ENCODE peak calls at places on chromosome 7, in nine cellular contexts. V is esophagus squamous epithelium, T is A549, G is AG10803, H is nephron progenitor cell, B is mesothelial cell of epicardium, U is OCI-LY7, X is astrocyte of the spinal cord, E is B cell. A is an unnamed sample.

GRCh38 chr7:27247000-27247399 is 4.4 kb downstream of the EVX1 start:
- DNase-seq in T (no peak), V (no peak), G (no peak), E (no peak), X (no peak), H (no peak), U (no peak), B (no peak), A (no peak)

GRCh38 chr7:134293029-134293740 is 23.5 kb downstream of the SLC35B4 start:
- DNase-seq in H (no peak), V (peak), B (no peak), U (peak), X (no peak), E (peak), T (no peak), G (no peak), A (no peak)

GRCh38 chr7:127713006-127713405 is 61.0 kb downstream of the SND1 start:
- DNase-seq in T (no peak), X (no peak), G (no peak), U (no peak), B (no peak), H (no peak), V (no peak), E (no peak), A (no peak)

GRCh38 chr7:32518534-32519140 is 23.3 kb downstream of the AVL9 start:
- DNase-seq in X (peak), T (peak), U (peak), B (no peak), G (no peak), H (no peak), V (no peak), E (no peak), A (no peak)

GRCh38 chr7:153835712-153836265 is 216.4 kb upstream of the DPP6 start:
- DNase-seq in B (no peak), H (no peak), T (no peak), G (no peak), X (no peak), V (no peak), E (no peak), U (no peak), A (no peak)

GRCh38 chr7:108459922-108460551 is 3.8 kb upstream of the NRCAM start:
- DNase-seq in G (peak), T (peak), E (peak), U (peak), B (no peak), X (peak), H (no peak), V (no peak), A (no peak)

GRCh38 chr7:23544913-23545354 is 13.2 kb upstream of the TRA2A start:
- DNase-seq in G (peak), U (peak), E (no peak), X (peak), V (no peak), T (peak), H (no peak), B (no peak), A (no peak)

GRCh38 chr7:92137531-92137930 is 3.3 kb upstream of the CYP51A1 start:
- DNase-seq in E (no peak), B (peak), H (peak), V (no peak), U (no peak), G (no peak), T (no peak), X (no peak), A (no peak)

GRCh38 chr7:23333671-23334246 is 34.6 kb downstream of the MALSU1 start:
- DNase-seq in V (no peak), T (peak), H (no peak), E (no peak), G (peak), B (no peak), X (peak), U (no peak), A (no peak)

GRCh38 chr7:110948280-110948679 is 142.6 kb upstream of the LRRN3 start:
- DNase-seq in B (no peak), U (no peak), G (no peak), H (no peak), V (no peak), X (no peak), T (no peak), E (no peak), A (no peak)

GRCh38 chr7:158734861-158735260 is 30.3 kb upstream of the NCAPG2 start:
- DNase-seq in T (no peak), E (no peak), H (no peak), B (no peak), X (peak), U (no peak), V (no peak), G (peak), A (no peak)

GRCh38 chr7:158732483-158733219 is 28.0 kb upstream of the NCAPG2 start:
- DNase-seq in U (no peak), B (no peak), H (no peak), T (no peak), V (no peak), G (no peak), X (no peak), E (no peak), A (no peak)

GRCh38 chr7:158733220-158733519 is 28.6 kb upstream of the NCAPG2 start:
- DNase-seq in V (no peak), E (no peak), U (no peak), G (no peak), H (no peak), X (no peak), B (no peak), T (no peak), A (no peak)

GRCh38 chr7:158735935-158736334 is 31.3 kb upstream of the NCAPG2 start:
- DNase-seq in X (no peak), E (no peak), U (no peak), G (no peak), V (no peak), T (no peak), B (no peak), H (no peak), A (no peak)

GRCh38 chr7:158733762-158734494 is 29.3 kb upstream of the NCAPG2 start:
- DNase-seq in E (no peak), G (no peak), V (no peak), H (no peak), U (no peak), X (no peak), T (no peak), B (no peak), A (no peak)
- TF ChIP-seq CTCF in E (no peak), G (no peak), V (no peak), H (no peak), U (peak), X (no peak), T (peak), B (no peak), A (no peak)

GRCh38 chr7:17941171-17941490 is 837 bp upstream of the SNX13 start:
- DNase-seq in U (peak), H (no peak), B (no peak), V (no peak), X (peak), T (peak), E (peak), G (no peak), A (no peak)
- TF ChIP-seq CTCF in U (peak), H (no peak), B (no peak), V (no peak), X (no peak), T (no peak), E (no peak), G (peak), A (no peak)

GRCh38 chr7:26233902-26234511 is 32.5 kb downstream of the CBX3 start:
- DNase-seq in H (no peak), X (no peak), T (no peak), E (no peak), U (no peak), G (no peak), B (no peak), V (no peak), A (no peak)
- TF ChIP-seq CTCF in H (no peak), X (no peak), T (no peak), E (no peak), U (peak), G (no peak), B (no peak), V (no peak), A (no peak)

DNA sequence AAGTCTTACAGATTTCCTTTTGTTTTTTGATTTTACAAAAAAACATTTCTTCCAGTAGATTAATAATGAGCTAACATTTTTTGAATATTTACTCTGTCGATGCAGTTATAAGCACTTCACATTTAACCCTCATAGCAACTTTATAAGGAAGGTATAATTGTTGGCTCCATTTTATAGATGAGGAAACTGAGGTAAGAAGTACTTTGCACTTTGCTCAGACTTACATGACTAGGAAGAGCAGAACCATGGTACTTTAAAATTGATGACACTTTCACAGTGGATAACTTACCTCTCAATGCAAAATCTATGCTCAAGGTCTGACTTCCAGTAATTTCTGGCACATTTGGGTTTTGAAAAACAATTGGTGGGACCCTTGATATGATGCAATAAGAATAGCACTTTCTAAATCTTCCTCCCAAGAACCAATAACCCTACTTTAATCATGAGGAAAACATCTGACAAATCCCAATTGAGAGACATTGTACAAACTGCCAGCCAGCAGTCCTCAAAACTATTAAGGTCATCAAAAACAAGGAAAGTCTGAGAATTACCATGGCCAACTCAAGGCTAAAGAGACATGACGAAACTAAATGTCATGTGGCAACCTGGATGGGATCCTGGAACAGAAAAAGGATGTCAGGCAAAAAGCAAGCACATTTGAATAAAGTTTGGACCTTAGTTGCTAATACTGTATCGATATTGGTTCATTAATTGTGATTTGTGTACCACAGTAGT is 72.6 kb downstream of the RALA start:
- DNase-seq in H (no peak), B (no peak), U (no peak), G (peak), E (no peak), T (no peak), V (no peak), X (no peak), A (no peak)
- TF ChIP-seq CTCF in H (no peak), B (no peak), U (no peak), G (no peak), E (no peak), T (no peak), V (no peak), X (no peak), A (no peak)

GRCh38 chr7:101397770-101398324 is 35.2 kb downstream of the COL26A1 start:
- DNase-seq in H (no peak), T (no peak), G (no peak), U (no peak), B (no peak), E (no peak), X (no peak), V (no peak), A (no peak)
- TF ChIP-seq CTCF in H (no peak), T (no peak), G (no peak), U (peak), B (no peak), E (no peak), X (no peak), V (no peak), A (no peak)

GRCh38 chr7:78985509-78985908 is 468.0 kb downstream of the MAGI2 start:
- DNase-seq in G (no peak), B (no peak), H (no peak), U (no peak), V (no peak), T (peak), E (no peak), X (no peak), A (no peak)
- TF ChIP-seq CTCF in G (no peak), B (no peak), H (no peak), U (no peak), V (no peak), T (no peak), E (no peak), X (no peak), A (no peak)

DNA sequence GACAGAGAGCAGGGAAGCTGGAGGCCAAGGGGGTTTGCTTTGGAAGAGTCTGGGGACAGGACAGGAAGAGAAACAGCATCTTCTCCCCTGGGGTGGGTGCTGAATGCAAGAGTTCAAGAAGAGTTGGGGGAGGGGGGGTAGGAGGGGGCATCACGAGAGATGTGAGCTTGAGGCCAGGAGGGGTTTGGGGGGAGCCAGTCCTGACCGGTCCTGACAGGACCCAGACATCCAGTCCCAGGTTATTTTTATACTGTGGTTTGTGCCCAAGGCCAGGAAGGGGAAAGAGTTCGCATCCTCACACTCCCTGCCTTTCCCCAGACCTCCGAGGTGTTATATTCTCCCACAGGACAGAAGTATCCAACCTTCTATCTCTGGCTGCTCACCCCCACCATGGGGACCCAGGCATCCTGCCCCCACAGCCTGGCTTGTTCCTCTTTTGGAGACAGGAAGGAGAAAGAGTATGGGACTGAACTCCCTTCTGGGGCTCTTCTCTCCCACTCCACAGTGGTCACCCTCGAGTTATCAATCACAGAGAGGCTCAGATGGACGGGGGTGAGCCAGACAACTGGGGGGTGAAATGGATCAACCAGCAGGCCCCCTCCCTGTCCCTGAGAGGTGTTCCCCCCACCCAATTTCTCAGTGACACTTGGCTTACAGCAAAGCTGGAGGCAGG is 2.8 kb downstream of the TSC22D4 start:
- DNase-seq in B (no peak), U (peak), V (no peak), E (peak), T (no peak), H (no peak), G (no peak), X (no peak), A (no peak)
- TF ChIP-seq CTCF in B (no peak), U (no peak), V (no peak), E (no peak), T (no peak), H (no peak), G (no peak), X (no peak), A (no peak)

GRCh38 chr7:69269756-69270155 is 328.5 kb upstream of the AUTS2 start:
- DNase-seq in E (no peak), V (no peak), U (no peak), B (no peak), G (no peak), H (no peak), T (no peak), X (no peak), A (no peak)
- TF ChIP-seq CTCF in E (no peak), V (no peak), U (no peak), B (no peak), G (no peak), H (no peak), T (no peak), X (no peak), A (no peak)

DNA sequence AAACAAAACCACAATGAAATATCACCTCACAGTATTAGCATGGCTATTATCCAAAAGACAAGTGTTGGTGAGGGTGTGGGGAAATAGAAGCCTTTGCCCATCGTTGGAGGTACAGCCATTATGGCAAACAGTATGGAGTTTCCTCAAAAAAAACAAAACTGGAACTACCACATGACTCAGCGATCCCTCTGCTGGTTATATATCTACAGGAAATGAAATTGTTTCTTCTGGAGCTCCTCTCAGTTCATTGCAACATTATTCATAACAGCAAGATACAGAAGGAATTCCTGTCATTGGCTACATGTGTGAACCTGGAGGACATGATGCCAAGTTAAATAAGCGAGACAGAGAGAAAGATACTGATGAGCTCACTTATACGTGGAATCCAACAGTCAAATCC is 2.4 kb upstream of the UBE3C start:
- DNase-seq in B (no peak), H (no peak), U (peak), X (peak), V (no peak), T (peak), E (no peak), G (peak), A (no peak)
- TF ChIP-seq CTCF in B (no peak), H (peak), U (peak), X (peak), V (no peak), T (peak), E (no peak), G (peak), A (no peak)

DNA sequence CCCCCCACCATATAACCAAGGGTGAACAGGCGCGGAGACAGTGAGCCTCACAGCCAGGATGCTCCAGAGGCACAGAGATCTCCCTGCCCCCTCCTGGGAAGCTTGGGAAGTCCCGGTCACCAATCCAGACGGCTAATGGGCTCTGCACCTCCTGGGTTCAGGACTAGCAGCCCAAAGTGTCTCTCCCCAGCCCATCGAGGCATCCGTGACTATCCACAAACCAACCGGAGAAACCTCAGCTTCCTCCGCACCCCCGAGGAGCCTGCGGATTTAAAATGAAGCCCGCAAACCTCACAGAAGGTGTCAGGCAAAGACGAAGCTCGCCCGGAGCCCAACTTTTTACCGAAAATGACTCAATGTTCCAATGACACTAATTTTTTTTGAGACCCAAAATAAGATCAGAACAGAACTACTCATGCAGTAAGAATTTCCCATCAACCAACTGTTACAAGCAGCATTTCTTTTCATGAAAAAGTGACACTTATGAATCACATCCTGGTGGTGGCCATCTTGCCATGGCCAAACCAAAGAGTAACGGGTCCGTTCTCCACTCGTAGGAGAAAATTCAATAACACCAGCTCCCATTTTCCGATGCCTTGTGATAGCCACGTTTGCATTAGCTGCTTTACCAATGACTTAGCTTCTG is 6.0 kb downstream of the PDGFA start:
- DNase-seq in H (no peak), X (peak), U (no peak), E (no peak), G (peak), B (no peak), T (no peak), V (no peak), A (no peak)
- TF ChIP-seq CTCF in H (no peak), X (peak), U (no peak), E (no peak), G (no peak), B (no peak), T (no peak), V (no peak), A (no peak)